ENCODE peak calls at places on chromosomes 1 and 21, in nine cellular contexts. V is brain microvascular endothelial cell; K is NCI-H460; I is activated naive CD8-positive, alpha-beta T cell treated with anti-CD3 and anti-CD28 coated beads, Interleukin-2, amount 50 U/mL, for 24 hours; W is iPS-NIHi11; N is COR-L47; M is activated CD8-positive, alpha-beta memory T cell treated with anti-CD3 and anti-CD28 coated beads, Interleukin-2, amount 50 U/mL, for 4 hours; R is T-helper 1 cell; B is OCI-M1. F is an unnamed sample.

GRCh38 chr1:7457811-7458210 is 313.3 kb upstream of the VAMP3 start:
- DNase-seq in B (no peak), K (no peak), R (no peak), V (no peak), N (no peak), M (no peak), I (no peak), W (no peak), F (no peak)

GRCh38 chr1:178407215-178407614 is 89.5 kb downstream of the CLEC20A start:
- DNase-seq in K (no peak), W (no peak), M (no peak), B (no peak), V (no peak), R (no peak), I (no peak), N (no peak), F (no peak)

GRCh38 chr1:15947382-15948090 is 28.4 kb downstream of the ZBTB17 start:
- DNase-seq in M (no peak), W (no peak), R (no peak), I (no peak), B (no peak), K (no peak), V (no peak), N (no peak), F (no peak)

GRCh38 chr21:46181436-46181835 is 2.8 kb downstream of the SPATC1L start:
- DNase-seq in R (no peak), K (no peak), I (no peak), V (no peak), W (no peak), N (no peak), B (no peak), M (no peak), F (no peak)

GRCh38 chr1:204615881-204616280 is 69.7 kb downstream of the LRRN2 start:
- DNase-seq in R (no peak), W (no peak), V (no peak), K (no peak), M (no peak), B (no peak), N (no peak), I (no peak), F (no peak)

GRCh38 chr1:230464618-230465017 is 38.5 kb upstream of the PGBD5 start:
- DNase-seq in I (no peak), M (no peak), R (no peak), K (no peak), W (no peak), V (no peak), B (no peak), N (no peak), F (no peak)

GRCh38 chr1:88300864-88301263 is 383.2 kb upstream of the PKN2 start:
- DNase-seq in V (no peak), M (no peak), B (no peak), N (no peak), K (no peak), R (no peak), I (no peak), W (no peak), F (no peak)

GRCh38 chr1:20078166-20078565 is 8.2 kb downstream of the PLA2G5 start:
- DNase-seq in I (no peak), R (no peak), K (no peak), N (no peak), W (no peak), M (no peak), V (no peak), B (no peak), F (peak)

GRCh38 chr1:232667781-232668101 is 37.8 kb upstream of the SIPA1L2 start:
- DNase-seq in R (no peak), I (no peak), N (no peak), B (no peak), M (no peak), K (no peak), V (no peak), W (no peak), F (no peak)

GRCh38 chr1:59574085-59574484 is 240.7 kb upstream of the HOOK1 start:
- DNase-seq in N (no peak), I (no peak), W (no peak), M (no peak), R (no peak), V (peak), K (no peak), B (no peak), F (no peak)

GRCh38 chr1:5724847-5725246 is 267.4 kb downstream of the NPHP4 start:
- DNase-seq in K (no peak), W (no peak), I (no peak), R (no peak), V (no peak), B (no peak), M (no peak), N (no peak), F (no peak)